ENCODE peak calls at places on chromosomes 12 and 14, in seven cellular contexts. Y, U, D, X, S, M and Q are unnamed samples.

GRCh38 chr12:93571854-93572711 is at the start of gene SOCS2:
- DNase-seq in S (peak; percentile 19), M (peak; percentile 42), U (peak; percentile 19), X (peak; percentile 42), D (peak; percentile 20), Y (no peak), Q (no peak)

GRCh38 chr14:106414464-106414863 is 888.1 kb downstream of the TMEM121 start:
- DNase-seq in U (no peak), M (no peak), X (no peak), Y (no peak), S (no peak), D (no peak), Q (no peak)

GRCh38 chr14:79342942-79343341 is 868.4 kb downstream of the DIO2 start:
- DNase-seq in X (no peak), S (no peak), M (no peak), D (no peak), U (no peak), Y (no peak), Q (no peak)

GRCh38 chr14:53517276-53517960 is 364.3 kb upstream of the DDHD1 start:
- DNase-seq in D (no peak), S (no peak), U (no peak), M (no peak), Y (no peak), X (no peak), Q (no peak)

GRCh38 chr12:104049278-104050257 is at the start of gene GLT8D2:
- DNase-seq in D (no peak), S (no peak), X (no peak), U (peak; percentile 73), M (no peak), Y (no peak), Q (peak; percentile 32)

GRCh38 chr14:78130356-78130755 is 39.8 kb upstream of the NRXN3 start:
- DNase-seq in U (no peak), S (no peak), X (no peak), M (no peak), Y (no peak), D (no peak), Q (no peak)

GRCh38 chr12:1575287-1575798 is 19.0 kb downstream of the FBXL14 start:
- DNase-seq in D (no peak), Y (no peak), M (no peak), X (no peak), U (no peak), S (no peak), Q (no peak)

GRCh38 chr12:13124661-13125505 is 21.4 kb upstream of the GSG1 start:
- DNase-seq in X (no peak), U (peak; percentile 83), Y (no peak), M (no peak), D (no peak), S (no peak), Q (no peak)

GRCh38 chr14:21136024-21136423 is 19.8 kb downstream of the OR5AU1 start:
- DNase-seq in S (no peak), Y (no peak), D (no peak), X (peak; percentile 57), M (no peak), U (peak; percentile 33), Q (no peak)

GRCh38 chr12:40829738-40830144 is 137.5 kb downstream of the CNTN1 start:
- DNase-seq in X (no peak), D (no peak), U (no peak), M (no peak), Y (no peak), S (no peak), Q (no peak)

GRCh38 chr14:88299865-88300264 is 23.2 kb downstream of the KCNK10 start:
- DNase-seq in U (no peak), M (no peak), S (no peak), Y (no peak), D (no peak), X (no peak), Q (no peak)

GRCh38 chr12:104171785-104172563 is 34.0 kb upstream of the NFYB start:
- DNase-seq in U (no peak), M (no peak), X (no peak), D (no peak), S (no peak), Y (no peak), Q (peak; percentile 29)

GRCh38 chr12:102540856-102541385 is 60.6 kb upstream of the IGF1 start:
- DNase-seq in M (no peak), Y (no peak), D (no peak), S (no peak), X (no peak), U (no peak), Q (no peak)

GRCh38 chr12:58889557-58889956 is 30.7 kb downstream of the LRIG3 start:
- DNase-seq in U (no peak), X (no peak), S (no peak), Y (no peak), D (peak; percentile 39), M (no peak), Q (no peak)

GRCh38 chr14:71551291-71551955 is 380.8 kb upstream of the RGS6 start:
- DNase-seq in Y (no peak), S (no peak), D (no peak), X (no peak), U (peak; percentile 45), M (no peak), Q (no peak)

GRCh38 chr12:52058631-52059324 is 7.5 kb downstream of the NR4A1 start:
- DNase-seq in Y (no peak), M (no peak), S (no peak), X (no peak), U (peak; percentile 58), D (peak; percentile 54), Q (no peak)

GRCh38 chr14:54050759-54051158 is 94.1 kb upstream of the BMP4 start:
- DNase-seq in Y (no peak), M (no peak), S (no peak), D (no peak), U (no peak), X (no peak), Q (peak; percentile 78)

GRCh38 chr12:109949089-109949488 is 47.1 kb downstream of the GIT2 start:
- DNase-seq in S (no peak), M (no peak), X (no peak), Y (no peak), D (no peak), U (peak; percentile 63), Q (no peak)

GRCh38 chr14:77044776-77045569 is 16.5 kb upstream of the IRF2BPL start:
- DNase-seq in Y (no peak), D (no peak), S (peak; percentile 86), X (no peak), U (peak; percentile 92), M (no peak), Q (peak; percentile 59)

GRCh38 chr14:105165134-105165704 is 3.4 kb downstream of the JAG2 start:
- DNase-seq in M (no peak), S (no peak), D (no peak), U (no peak), Y (no peak), X (no peak), Q (no peak)

GRCh38 chr12:109621271-109621671 is 47.7 kb downstream of the MVK start:
- DNase-seq in U (no peak), Y (no peak), D (no peak), M (no peak), X (no peak), S (no peak), Q (no peak)

GRCh38 chr14:22131749-22132476 is 457.1 kb downstream of the DAD1 start:
- DNase-seq in U (peak; percentile 3), Y (no peak), D (no peak), S (no peak), M (no peak), X (no peak), Q (no peak)

GRCh38 chr14:101820283-101820798 is 58.8 kb downstream of the PPP2R5C start:
- DNase-seq in Y (no peak), U (no peak), D (no peak), M (no peak), X (peak; percentile 43), S (no peak), Q (no peak)

GRCh38 chr14:104393898-104394605 is 185.5 kb upstream of the C14orf180 start:
- DNase-seq in X (no peak), S (peak; percentile 38), U (no peak), Y (no peak), M (peak; percentile 63), D (no peak), Q (peak; percentile 30)

GRCh38 chr14:60757617-60758016 is 23.1 kb downstream of the MNAT1 start:
- DNase-seq in D (no peak), M (no peak), Y (no peak), U (peak; percentile 63), X (no peak), S (no peak), Q (no peak)

GRCh38 chr12:29159690-29160089 is 10.6 kb downstream of the FAR2 start:
- DNase-seq in M (no peak), Y (no peak), D (no peak), X (no peak), S (no peak), U (no peak), Q (no peak)

GRCh38 chr12:26469801-26470200 is 274.4 kb downstream of the SSPN start:
- DNase-seq in U (no peak), Y (no peak), D (no peak), X (no peak), M (no peak), S (no peak), Q (no peak)

GRCh38 chr12:49094104-49094948 is at the start of gene DHH:
- DNase-seq in U (no peak), S (no peak), D (peak; percentile 22), Y (no peak), M (no peak), X (no peak), Q (peak; percentile 42)

GRCh38 chr14:91177073-91177796 is 63.4 kb downstream of the DGLUCY start:
- DNase-seq in S (peak; percentile 51), M (no peak), D (peak; percentile 53), U (peak; percentile 81), Y (no peak), X (peak; percentile 76), Q (peak; percentile 48)

GRCh38 chr12:19129121-19129485 is 430 bp upstream of the PLEKHA5 start:
- DNase-seq in M (no peak), U (peak; percentile 47), Y (no peak), S (no peak), X (no peak), D (no peak), Q (no peak)

GRCh38 chr12:644818-645552 is 18.3 kb downstream of the NINJ2 start:
- DNase-seq in D (no peak), M (no peak), Y (no peak), S (no peak), X (no peak), U (peak; percentile 65), Q (no peak)

GRCh38 chr14:73742520-73743238 is 28.5 kb upstream of the PNMA1 start:
- DNase-seq in U (no peak), M (no peak), X (no peak), D (no peak), Y (no peak), S (no peak), Q (no peak)

GRCh38 chr12:78622529-78623221 is 241.9 kb upstream of the SYT1 start:
- DNase-seq in S (no peak), M (no peak), X (no peak), U (no peak), D (no peak), Y (no peak), Q (no peak)

GRCh38 chr12:56840922-56841321 is 77.8 kb downstream of the HSD17B6 start:
- DNase-seq in X (no peak), D (no peak), U (no peak), M (no peak), Y (no peak), S (no peak), Q (no peak)

GRCh38 chr14:76653875-76654572 is 107.2 kb upstream of the VASH1 start:
- DNase-seq in Y (no peak), D (no peak), U (no peak), M (no peak), X (no peak), S (no peak), Q (no peak)

GRCh38 chr12:54360717-54361456 is 3.4 kb downstream of the GPR84 start:
- DNase-seq in U (peak; percentile 85), D (peak; percentile 86), S (no peak), X (no peak), M (no peak), Y (no peak), Q (peak; percentile 78)